ENCODE peak calls at places on chromosome 17, in nine cellular contexts. W is SK-N-SH, I is mammary epithelial cell, L is hepatocyte, M is A673, F is neural progenitor cell, D is heart left ventricle, E is SJCRH30, N is ascending aorta. K is an unnamed sample. For H3K4me1, the result is how much of the 10 kb centered on the place peaks cover.

GRCh38 chr17:21678451-21679081 is 13.8 kb upstream of the KCNJ18 start:
- DNase-seq in W (peak), I (no peak), L (no peak), M (no peak), F (no peak), D (no peak), E (no peak), N (no peak), K (no peak)

GRCh38 chr17:72639711-72640110 is 452.8 kb downstream of the SLC39A11 start:
- DNase-seq in W (no peak), I (no peak), L (no peak), M (no peak), F (no peak), D (no peak), E (no peak), N (no peak), K (no peak)

GRCh38 chr17:11737290-11737679 is 139.0 kb downstream of the DNAH9 start:
- DNase-seq in W (no peak), I (no peak), L (no peak), M (no peak), F (no peak), D (no peak), E (no peak), N (no peak), K (no peak)

GRCh38 chr17:82705756-82706155 is 7.3 kb upstream of the RAB40B start:
- DNase-seq in W (no peak), I (no peak), L (no peak), M (no peak), F (no peak), D (no peak), E (no peak), N (no peak), K (no peak)

GRCh38 chr17:80866050-80866793 is 125.4 kb upstream of the CHMP6 start:
- DNase-seq in W (peak), I (peak), L (peak), M (peak), F (peak), D (peak), E (peak), N (no peak), K (peak)

GRCh38 chr17:81612172-81612571 is 24.7 kb downstream of the NPLOC4 start:
- DNase-seq in W (no peak), I (no peak), L (no peak), M (no peak), F (no peak), D (peak), E (no peak), N (no peak), K (no peak)

GRCh38 chr17:30236807-30237206 is 1.3 kb upstream of the SLC6A4 start:
- DNase-seq in W (peak), I (peak), L (peak), M (peak), F (peak), D (peak), E (no peak), N (no peak), K (peak)

GRCh38 chr17:35006961-35007360 is 26.6 kb downstream of the LIG3 start:
- DNase-seq in W (no peak), I (no peak), L (no peak), M (no peak), F (no peak), D (no peak), E (no peak), N (no peak), K (no peak)

GRCh38 chr17:72614476-72614870 is 478.0 kb downstream of the SLC39A11 start:
- DNase-seq in W (no peak), I (peak), L (peak), M (no peak), F (no peak), D (no peak), E (no peak), N (no peak), K (no peak)

GRCh38 chr17:82544431-82545070 is 25.0 kb downstream of the FOXK2 start:
- DNase-seq in W (peak), I (no peak), L (no peak), M (peak), F (no peak), D (peak), E (peak), N (no peak), K (no peak)

GRCh38 chr17:80742581-80743180 is 198.0 kb downstream of the RPTOR start:
- DNase-seq in W (no peak), I (no peak), L (no peak), M (no peak), F (no peak), D (no peak), E (no peak), N (no peak), K (no peak)

GRCh38 chr17:12744298-12744697 is 45.0 kb upstream of the ARHGAP44 start:
- DNase-seq in W (no peak), I (no peak), L (no peak), M (no peak), F (no peak), D (peak), E (peak), N (no peak), K (no peak)

GRCh38 chr17:64152428-64153125 is 22.6 kb upstream of the ERN1 start:
- DNase-seq in W (peak), I (no peak), L (no peak), M (no peak), F (no peak), D (no peak), E (no peak), N (no peak), K (no peak)
- H3K4me1 ChIP-seq in W (under half), I (under half), L (under half), M (under half), F (under half), D (half or more), E (under half), N (under half), K (half or more)

GRCh38 chr17:75513667-75514052 is 1.7 kb downstream of the CASKIN2 start:
- DNase-seq in W (no peak), I (no peak), L (no peak), M (no peak), F (no peak), D (no peak), E (no peak), N (no peak), K (no peak)
- H3K4me1 ChIP-seq in W (under half), I (under half), L (under half), M (under half), F (under half), D (under half), E (under half), N (half or more), K (half or more)

DNA sequence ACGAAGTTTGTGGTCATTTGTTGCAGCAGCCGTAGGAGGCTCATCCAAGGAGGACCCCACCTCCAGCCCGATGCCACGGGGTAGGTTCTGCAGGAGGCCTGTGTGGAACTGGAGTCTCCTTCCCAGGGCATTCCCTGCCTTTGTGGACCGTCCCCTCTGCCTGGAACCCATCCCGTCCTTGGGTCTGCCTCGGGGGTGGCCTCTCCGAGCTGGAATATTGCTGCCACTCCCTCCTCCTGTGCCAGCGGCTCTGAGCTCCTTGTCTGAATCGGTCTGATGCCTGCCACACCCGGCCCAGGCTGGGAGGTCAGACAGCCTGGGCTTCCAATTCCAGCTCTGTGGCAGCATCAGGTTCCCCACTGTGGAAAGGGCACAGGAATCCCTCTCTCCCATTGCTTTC is 18.8 kb downstream of the DOC2B start:
- DNase-seq in W (no peak), I (no peak), L (no peak), M (no peak), F (no peak), D (no peak), E (no peak), N (no peak), K (no peak)
- H3K4me1 ChIP-seq in W (under half), I (under half), L (under half), M (under half), F (under half), D (under half), E (under half), N (under half), K (under half)

GRCh38 chr17:65023791-65024190 is 32.7 kb downstream of the GNA13 start:
- DNase-seq in W (no peak), I (peak), L (no peak), M (peak), F (no peak), D (no peak), E (no peak), N (no peak), K (no peak)
- H3K4me1 ChIP-seq in W (under half), I (under half), L (under half), M (half or more), F (under half), D (under half), E (under half), N (under half), K (under half)

DNA sequence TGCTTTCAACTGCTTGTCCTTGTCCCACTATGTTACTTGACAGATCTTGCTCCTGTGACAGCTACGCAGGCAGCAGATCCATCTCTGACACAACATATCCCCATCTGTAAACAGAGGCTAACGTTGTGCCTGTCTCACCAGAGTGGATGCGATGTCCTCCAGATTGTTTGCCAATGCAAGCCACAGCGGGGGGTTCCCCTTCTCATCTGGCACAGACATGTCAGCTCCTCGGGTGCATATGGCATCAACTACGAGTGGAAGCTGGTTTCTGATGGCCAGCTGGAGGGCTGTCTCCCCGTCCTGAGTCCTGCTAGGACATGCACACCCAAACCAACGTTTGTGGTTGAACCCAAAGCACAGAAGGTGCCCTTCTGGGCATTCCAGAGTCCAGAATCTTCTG is 39.0 kb downstream of the CYB5D2 start:
- DNase-seq in W (no peak), I (no peak), L (no peak), M (peak), F (no peak), D (no peak), E (no peak), N (no peak), K (no peak)
- H3K4me1 ChIP-seq in W (under half), I (under half), L (under half), M (under half), F (under half), D (under half), E (under half), N (under half), K (under half)

DNA sequence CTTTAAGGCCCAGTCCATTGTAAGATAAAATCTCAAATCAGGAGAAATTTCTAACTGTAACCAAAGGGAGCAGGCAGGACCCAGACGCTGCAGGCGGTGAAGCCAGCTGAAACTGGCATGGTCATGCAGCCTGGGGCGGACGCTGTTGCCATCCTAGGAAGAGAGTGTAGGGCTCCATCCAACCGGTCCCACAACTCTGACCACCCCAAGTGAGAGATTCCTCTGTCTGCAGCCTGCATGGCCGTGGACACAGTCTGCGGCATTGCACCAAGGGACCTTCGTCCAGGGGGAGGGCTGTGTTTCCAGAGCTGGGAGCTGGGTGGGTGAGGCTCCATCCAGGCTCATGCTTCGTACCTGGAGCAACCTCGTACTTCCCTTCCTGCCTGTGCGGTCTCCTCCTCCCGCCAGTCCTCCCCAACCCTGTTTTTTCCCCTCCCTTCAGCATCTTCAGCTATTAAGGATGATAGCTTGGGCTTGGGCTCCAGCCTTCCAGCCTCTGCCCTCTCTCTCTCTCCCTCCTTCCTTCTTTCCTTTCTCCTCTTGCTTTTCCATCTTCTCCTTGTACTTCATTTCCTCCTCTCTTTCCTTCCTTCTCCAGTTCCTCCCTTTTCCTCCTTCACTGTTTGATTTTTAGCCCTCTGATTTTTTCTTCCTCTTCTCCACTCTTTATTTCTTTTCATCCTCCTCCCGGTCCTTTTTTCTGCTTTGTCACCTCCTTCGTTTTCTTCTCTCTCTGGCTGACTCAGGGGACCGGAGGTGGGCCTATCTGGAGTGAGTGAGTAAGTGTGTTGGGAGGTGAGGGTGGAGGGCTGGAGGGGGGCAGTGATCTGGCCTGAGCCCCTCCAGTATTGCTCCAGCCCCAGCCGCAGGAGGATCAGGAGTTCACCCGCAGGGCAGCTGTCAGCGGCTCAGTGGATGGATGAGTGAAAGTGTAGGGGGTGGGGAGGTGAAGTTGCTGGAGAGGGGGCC is 17.0 kb upstream of the LHX1 start:
- DNase-seq in W (no peak), I (no peak), L (no peak), M (no peak), F (peak), D (no peak), E (peak), N (no peak), K (no peak)
- H3K4me1 ChIP-seq in W (under half), I (under half), L (under half), M (under half), F (under half), D (under half), E (under half), N (under half), K (under half)

GRCh38 chr17:76496464-76496863 is 4.8 kb downstream of the RHBDF2 start:
- DNase-seq in W (no peak), I (no peak), L (no peak), M (no peak), F (no peak), D (no peak), E (no peak), N (no peak), K (no peak)
- H3K4me1 ChIP-seq in W (under half), I (under half), L (under half), M (half or more), F (under half), D (under half), E (under half), N (under half), K (half or more)

K was measured in stomach.